ENCODE peak calls at places on chromosomes 4 and X, in six cellular contexts. S is colonic mucosa; X is hepatocyte; Y is tibial nerve; R is CD4-positive, alpha-beta T cell; T is neural progenitor cell. P is an unnamed sample.

GRCh38 chrX:68438575-68438974 is 5.3 kb upstream of the OPHN1 start:
- DNase-seq in S (no peak), X (peak; percentile 22), Y (no peak), R (no peak), T (no peak), P (no peak)

GRCh38 chrX:32532282-32532681 is 679.1 kb downstream of the DMD start:
- DNase-seq in S (no peak), X (no peak), Y (no peak), R (no peak), T (no peak), P (no peak)

GRCh38 chr4:176708771-176709311 is 83.9 kb downstream of the VEGFC start:
- DNase-seq in S (no peak), X (no peak), Y (no peak), R (no peak), T (no peak), P (no peak)

GRCh38 chrX:42776195-42776594 is 1.8 kb downstream of the PPP1R2C start:
- DNase-seq in S (no peak), X (peak; percentile 18), Y (no peak), R (no peak), T (no peak), P (no peak)

GRCh38 chr4:31362756-31363155 is 642.6 kb downstream of the PCDH7 start:
- DNase-seq in S (no peak), X (no peak), Y (no peak), R (no peak), T (no peak), P (no peak)

GRCh38 chr4:3865986-3866812 is 100.0 kb downstream of the ADRA2C start:
- DNase-seq in S (no peak), X (no peak), Y (no peak), R (no peak), T (no peak), P (no peak)

GRCh38 chrX:50814701-50815476 is 895 bp upstream of the SHROOM4 start:
- DNase-seq in S (peak; percentile 19), X (peak; percentile 13), Y (no peak), R (no peak), T (no peak), P (no peak)

GRCh38 chr4:15963001-15963451 is at the start of gene FGFBP2:
- DNase-seq in S (peak; percentile 66), X (peak; percentile 73), Y (peak; percentile 53), R (peak; percentile 46), T (peak; percentile 67), P (peak; percentile 31)

GRCh38 chrX:42797646-42798045 is 19.7 kb upstream of the PPP1R2C start:
- DNase-seq in S (no peak), X (peak; percentile 23), Y (no peak), R (no peak), T (no peak), P (peak; percentile 2)

GRCh38 chr4:19774690-19775256 is 476.9 kb upstream of the SLIT2 start:
- DNase-seq in S (no peak), X (no peak), Y (no peak), R (no peak), T (no peak), P (no peak)

GRCh38 chr4:78179188-78179587 is 122.1 kb downstream of the FRAS1 start:
- DNase-seq in S (no peak), X (no peak), Y (no peak), R (no peak), T (no peak), P (no peak)

GRCh38 chr4:6960628-6961027 is 51.0 kb downstream of the TBC1D14 start:
- DNase-seq in S (no peak), X (no peak), Y (no peak), R (no peak), T (no peak), P (no peak)

GRCh38 chr4:5517372-5517771 is 191.0 kb downstream of the EVC2 start:
- DNase-seq in S (no peak), X (no peak), Y (no peak), R (no peak), T (no peak), P (no peak)

GRCh38 chr4:59570850-59571476 is 1629.2 kb upstream of the ADGRL3 start:
- DNase-seq in S (no peak), X (no peak), Y (no peak), R (no peak), T (no peak), P (no peak)

GRCh38 chr4:89506866-89507494 is 199.4 kb upstream of the GPRIN3 start:
- DNase-seq in S (no peak), X (no peak), Y (no peak), R (no peak), T (no peak), P (no peak)

GRCh38 chr4:25144870-25145481 is 15.3 kb downstream of the SEPSECS start:
- DNase-seq in S (no peak), X (peak; percentile 41), Y (no peak), R (no peak), T (peak; percentile 27), P (peak; percentile 51)

GRCh38 chr4:45741897-45742296 is 382.0 kb downstream of the GABRG1 start:
- DNase-seq in S (no peak), X (peak; percentile 18), Y (no peak), R (no peak), T (peak; percentile 15), P (no peak)

GRCh38 chrX:4263005-4263404 is 549.6 kb upstream of the PRKX start:
- DNase-seq in S (no peak), X (peak; percentile 48), Y (no peak), R (no peak), T (peak; percentile 20), P (no peak)

GRCh38 chrX:38694394-38694793 is 106.9 kb upstream of the MID1IP1 start:
- DNase-seq in S (no peak), X (no peak), Y (no peak), R (no peak), T (no peak), P (peak; percentile 4)

GRCh38 chr4:32485976-32486375 is 1765.8 kb downstream of the PCDH7 start:
- DNase-seq in S (no peak), X (no peak), Y (no peak), R (no peak), T (peak; percentile 66), P (no peak)

GRCh38 chr4:166594326-166594946 is 639.9 kb downstream of the SPOCK3 start:
- DNase-seq in S (peak; percentile 31), X (peak; percentile 74), Y (no peak), R (no peak), T (peak; percentile 75), P (peak; percentile 62)

GRCh38 chr4:177696438-177696966 is 254.3 kb upstream of the AGA start:
- DNase-seq in S (no peak), X (peak; percentile 6), Y (no peak), R (no peak), T (peak; percentile 37), P (no peak)

GRCh38 chr4:5034206-5034605 is 14.9 kb upstream of the CYTL1 start:
- DNase-seq in S (no peak), X (no peak), Y (no peak), R (no peak), T (no peak), P (no peak)

DNA sequence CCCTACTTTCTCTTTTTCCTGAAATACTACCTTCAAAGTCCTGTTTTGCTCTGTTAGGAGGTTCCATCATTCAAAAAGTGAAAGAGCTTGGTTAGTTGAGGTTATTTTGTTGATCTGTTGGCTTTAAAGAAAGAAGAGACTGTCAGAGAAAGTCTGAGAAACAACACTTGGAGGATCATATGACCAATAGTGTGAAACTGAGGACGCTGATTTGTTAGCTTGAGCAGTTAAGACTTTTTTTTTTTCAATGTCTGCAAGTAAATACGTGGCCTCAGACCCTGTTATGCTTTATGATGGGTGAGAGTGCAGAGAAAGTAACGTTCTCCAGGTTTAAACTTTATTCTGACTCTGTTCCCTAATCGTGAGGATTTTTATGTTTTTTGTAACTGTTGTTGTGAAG is 45.9 kb downstream of the GAB1 start:
- DNase-seq in S (no peak), X (no peak), Y (no peak), R (no peak), T (no peak), P (no peak)
- H3K27ac ChIP-seq in S (peak overlapping the region; percentile 64), X (peak overlapping the region; percentile 65), Y (peak overlapping the region; percentile 62), R (no peak overlapping the region), T (no peak overlapping the region), P (no peak overlapping the region)

DNA sequence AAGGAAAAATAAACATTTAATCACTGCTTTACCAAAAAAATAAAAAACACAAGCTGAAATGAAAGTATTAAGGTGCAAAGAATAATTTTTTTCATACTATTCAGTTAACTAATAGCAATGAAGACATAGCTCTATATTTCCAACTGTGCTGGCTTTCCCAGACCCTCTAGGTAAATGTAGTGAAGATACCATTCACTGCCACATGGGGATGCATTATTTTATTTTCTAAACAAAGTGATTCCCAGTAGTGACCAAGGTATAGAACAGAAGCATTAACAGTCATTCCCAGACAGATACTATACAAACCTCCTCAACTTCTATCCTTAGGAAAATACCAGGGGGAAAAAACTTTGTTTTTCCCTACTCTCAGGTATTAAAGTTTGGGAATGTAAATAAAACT is 39.4 kb downstream of the ANTXR2 start:
- DNase-seq in S (no peak), X (no peak), Y (no peak), R (no peak), T (no peak), P (no peak)
- TF ChIP-seq CTCF in S (no peak), X (no peak), Y (no peak), R (no peak), T (peak; percentile 20), P (peak; percentile 17)

DNA sequence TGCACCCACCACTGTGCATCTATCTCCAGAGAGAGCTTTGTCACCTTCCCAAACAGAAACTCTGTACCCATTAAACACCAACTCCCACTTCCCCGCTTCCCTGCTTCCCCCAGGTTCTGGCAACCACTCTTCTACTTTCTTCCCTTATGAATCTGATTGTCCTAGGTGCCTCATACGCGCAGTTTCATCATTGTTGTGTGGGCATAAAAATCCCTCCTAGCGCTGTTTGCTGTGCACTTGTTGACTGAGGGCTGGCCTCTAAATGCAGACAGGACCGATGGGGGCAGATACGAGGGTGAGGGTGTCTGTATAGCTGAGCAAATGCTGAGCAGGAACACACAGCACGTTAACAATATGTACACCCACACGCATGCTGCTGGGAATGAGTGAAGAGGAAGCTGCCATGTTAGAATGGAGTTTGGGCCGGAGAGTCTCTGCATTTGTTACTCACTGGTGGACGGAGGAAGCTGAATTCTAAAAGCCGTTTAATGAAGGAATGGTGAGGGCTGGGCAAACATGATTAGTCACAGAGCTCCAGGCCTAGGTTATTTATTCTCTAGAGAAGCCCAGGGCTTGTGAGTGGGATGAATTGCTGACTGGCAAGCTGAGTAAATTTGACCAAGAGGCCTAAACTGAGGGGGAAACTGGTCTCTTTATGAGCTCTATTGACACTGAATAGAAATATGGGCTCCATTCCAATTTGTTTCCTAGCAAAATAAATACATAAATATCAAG is 95.7 kb upstream of the RPS6KA3 start:
- DNase-seq in S (no peak), X (peak; percentile 63), Y (no peak), R (no peak), T (peak; percentile 1), P (no peak)
- H3K27ac ChIP-seq in S (peak overlapping the region; percentile 61), X (peak overlapping the region; percentile 87), Y (peak overlapping the region; percentile 71), R (no peak overlapping the region), T (no peak overlapping the region), P (no peak overlapping the region)

DNA sequence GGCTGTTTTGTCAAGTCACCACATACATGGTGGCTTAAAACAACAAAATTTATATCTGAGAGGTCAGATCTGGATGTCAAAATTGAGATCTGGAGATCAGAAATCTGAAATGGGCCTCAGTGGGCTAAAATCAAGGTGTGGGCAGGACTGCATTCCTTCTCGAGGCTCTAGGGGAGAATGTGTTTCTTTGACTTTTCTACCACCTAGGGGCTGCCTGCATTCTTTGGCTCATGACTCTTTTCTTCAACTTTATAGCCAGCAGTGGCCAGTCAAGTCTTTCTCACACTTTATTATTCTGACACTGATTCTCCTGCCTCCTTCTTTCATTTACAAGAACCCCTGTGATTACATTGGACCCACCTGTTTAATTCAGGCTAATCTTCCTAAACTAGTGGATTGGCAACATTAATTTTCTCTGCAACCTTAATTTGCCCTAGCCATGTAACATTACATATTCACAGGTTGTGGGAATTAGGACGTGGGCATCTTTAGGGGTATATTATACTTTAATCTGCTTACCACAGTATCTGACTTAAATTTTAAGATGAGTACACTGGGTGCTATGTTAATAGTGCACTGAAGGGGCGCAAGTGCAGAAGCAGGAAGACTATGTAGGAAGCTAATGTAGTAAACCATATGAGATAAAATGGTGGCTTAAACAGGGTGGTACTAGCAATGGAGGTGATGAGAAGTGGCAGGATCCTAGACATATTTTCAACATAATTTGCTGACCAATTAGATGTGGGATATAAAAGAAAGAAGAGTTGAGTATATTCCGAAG is 188.0 kb downstream of the SLC4A4 start:
- DNase-seq in S (no peak), X (no peak), Y (no peak), R (no peak), T (peak; percentile 46), P (no peak)
- TF ChIP-seq CTCF in S (no peak), X (no peak), Y (no peak), R (no peak), T (peak; percentile 21), P (no peak)